ENCODE peak calls at places on chromosomes 6 and 20, in ten cellular contexts. J is SK-N-SH, P is NB4, C is esophagus muscularis mucosa, Z is PC-3, R is cardiac fibroblast, W is bronchial epithelial cell, Q is B cell, T is heart left ventricle, L is GM10248. K is an unnamed sample.

GRCh38 chr6:126786262-126786661 is 332.2 kb upstream of the RSPO3 start:
- DNase-seq in P (no peak), L (no peak), T (no peak), J (no peak), R (peak; percentile 18), W (peak; percentile 48), C (no peak), Z (peak; percentile 41), Q (no peak), K (no peak)

GRCh38 chr20:50020283-50020682 is 37.5 kb downstream of the SNAI1 start:
- DNase-seq in W (peak; percentile 78), L (no peak), Q (no peak), R (peak; percentile 66), Z (peak; percentile 68), J (no peak), T (no peak), C (no peak), P (peak; percentile 79), K (no peak)

GRCh38 chr6:19472168-19472567 is 365.0 kb upstream of the ID4 start:
- DNase-seq in P (peak; percentile 5), Z (peak; percentile 99), W (peak; percentile 99), R (peak; percentile 88), J (no peak), L (no peak), Q (no peak), C (peak; percentile 24), T (no peak), K (no peak)

GRCh38 chr20:16922834-16923233 is 174.7 kb downstream of the OTOR start:
- DNase-seq in T (no peak), W (peak; percentile 85), Q (no peak), L (no peak), J (no peak), Z (peak; percentile 79), C (no peak), R (peak; percentile 87), P (peak; percentile 48), K (no peak)

GRCh38 chr20:18012901-18013300 is 44.1 kb downstream of the MGME1 start:
- DNase-seq in T (no peak), Z (no peak), L (no peak), W (no peak), Q (no peak), P (no peak), R (no peak), C (no peak), J (no peak), K (no peak)

GRCh38 chr20:36777152-36777551 is 3.6 kb upstream of the DSN1 start:
- DNase-seq in Q (no peak), T (no peak), L (no peak), Z (no peak), W (no peak), R (no peak), J (no peak), P (no peak), C (no peak), K (no peak)

GRCh38 chr20:9150632-9151031 is 81.7 kb downstream of the PLCB4 start:
- DNase-seq in L (no peak), T (no peak), Q (no peak), C (no peak), J (no peak), W (no peak), Z (no peak), P (no peak), R (no peak), K (no peak)

GRCh38 chr6:139632798-139633197 is 258.4 kb upstream of the CITED2 start:
- DNase-seq in J (no peak), T (no peak), C (no peak), Z (no peak), Q (no peak), R (no peak), L (no peak), W (no peak), P (no peak), K (no peak)

GRCh38 chr6:73516712-73517489 is 3.9 kb downstream of the EEF1A1 start:
- DNase-seq in L (no peak), J (no peak), T (no peak), P (peak; percentile 54), R (peak; percentile 39), W (peak; percentile 8), C (no peak), Q (no peak), Z (no peak), K (no peak)

GRCh38 chr20:49850463-49851233 is 38.0 kb downstream of the SLC9A8 start:
- DNase-seq in C (no peak), W (peak; percentile 47), J (no peak), R (no peak), L (no peak), P (no peak), T (no peak), Z (no peak), Q (no peak), K (no peak)

GRCh38 chr20:59141818-59142581 is 21.6 kb upstream of the ZNF831 start:
- DNase-seq in T (no peak), C (no peak), R (peak; percentile 2), W (no peak), L (no peak), P (peak; percentile 48), Q (no peak), Z (peak; percentile 55), J (no peak), K (no peak)

GRCh38 chr20:4152696-4153235 is 137.4 kb upstream of the RNF24 start:
- DNase-seq in W (no peak), P (no peak), R (peak; percentile 47), C (no peak), L (no peak), T (no peak), J (no peak), Z (peak; percentile 27), Q (no peak), K (no peak)

GRCh38 chr20:41654884-41655283 is 36.7 kb upstream of the CHD6 start:
- DNase-seq in W (no peak), L (no peak), C (no peak), R (peak; percentile 18), J (no peak), Z (peak; percentile 33), P (peak; percentile 48), Q (no peak), T (no peak), K (no peak)

GRCh38 chr6:33008944-33009861 is at the start of gene HLA-DOA:
- DNase-seq in C (no peak), J (peak; percentile 47), L (peak; percentile 97), R (peak; percentile 14), Q (peak; percentile 84), W (no peak), P (peak; percentile 17), T (no peak), Z (no peak), K (peak; percentile 49)

GRCh38 chr6:15690451-15690961 is 27.7 kb upstream of the DTNBP1 start:
- DNase-seq in T (no peak), C (no peak), W (no peak), L (no peak), P (no peak), Z (peak; percentile 11), Q (no peak), R (no peak), J (no peak), K (no peak)

GRCh38 chr6:80269331-80269730 is 162.9 kb downstream of the BCKDHB start:
- DNase-seq in T (no peak), C (no peak), J (no peak), W (no peak), Z (no peak), L (no peak), R (no peak), P (no peak), Q (no peak), K (no peak)

GRCh38 chr20:46965477-46965876 is 70.8 kb downstream of the EYA2 start:
- DNase-seq in C (no peak), P (no peak), L (no peak), Z (no peak), W (peak; percentile 84), T (no peak), R (no peak), J (no peak), Q (no peak), K (no peak)

GRCh38 chr20:57251344-57251743 is 15.1 kb downstream of the BMP7 start:
- DNase-seq in L (no peak), T (no peak), W (no peak), Q (no peak), Z (peak; percentile 46), C (no peak), J (no peak), R (no peak), P (peak; percentile 88), K (no peak)

GRCh38 chr6:124389127-124389526 is 573.1 kb upstream of the RNF217 start:
- DNase-seq in R (no peak), Q (no peak), C (no peak), Z (no peak), T (no peak), L (no peak), P (no peak), J (no peak), W (no peak), K (no peak)
- TF ChIP-seq CTCF in R (no peak), Q (no peak), C (no peak), Z (no peak), T (no peak), L (no peak), P (no peak), J (no peak), W (no peak), K (no peak)

GRCh38 chr6:76609160-76609559 is 536.7 kb upstream of the IMPG1 start:
- DNase-seq in T (no peak), W (no peak), C (no peak), J (no peak), P (no peak), R (no peak), Q (no peak), Z (no peak), L (no peak), K (no peak)
- TF ChIP-seq CTCF in T (no peak), W (no peak), C (no peak), J (no peak), P (no peak), R (no peak), Q (no peak), Z (no peak), L (no peak), K (no peak)

GRCh38 chr6:145042559-145042958 is 692.8 kb downstream of the EPM2A start:
- DNase-seq in R (no peak), J (no peak), L (no peak), W (no peak), Z (no peak), T (no peak), C (no peak), Q (no peak), P (no peak), K (peak; percentile 15)
- TF ChIP-seq CTCF in R (peak; percentile 6), J (no peak), L (peak; percentile 11), W (peak; percentile 5), Z (peak; percentile 39), T (no peak), C (no peak), Q (no peak), P (peak; percentile 19), K (no peak)

DNA sequence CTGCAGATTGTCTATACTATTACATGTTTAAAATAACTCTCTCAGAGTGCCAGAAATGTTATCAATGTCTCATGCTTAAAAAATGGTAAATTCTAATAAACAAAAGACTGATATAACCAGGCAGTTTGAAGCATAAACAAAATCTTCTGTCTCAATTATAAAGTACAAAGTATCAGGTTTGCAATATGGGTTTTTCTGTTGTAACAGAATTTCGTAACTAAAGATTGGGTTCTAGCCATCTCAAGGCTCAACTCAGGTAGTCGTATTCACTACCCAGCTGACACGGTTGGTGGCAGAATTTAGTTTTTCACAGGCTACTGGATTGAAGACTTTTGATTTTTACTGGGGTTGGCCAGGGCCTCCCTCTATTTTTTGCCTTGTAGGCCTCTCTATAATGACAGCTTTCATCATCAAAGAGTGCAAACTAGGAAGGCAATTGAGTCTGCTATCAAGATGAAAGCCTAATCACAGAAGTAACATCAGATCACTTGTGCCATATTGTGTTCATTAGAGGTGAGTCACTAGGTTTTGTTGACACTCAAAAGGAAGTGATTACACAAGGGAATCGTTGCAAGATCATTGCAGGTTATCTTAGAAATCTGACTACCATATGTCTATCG is 3.6 kb downstream of the CYP39A1 start:
- DNase-seq in J (no peak), L (no peak), Z (peak; percentile 52), Q (no peak), W (peak; percentile 91), T (no peak), C (no peak), P (no peak), R (no peak), K (no peak)
- TF ChIP-seq CTCF in J (no peak), L (no peak), Z (no peak), Q (no peak), W (no peak), T (no peak), C (no peak), P (no peak), R (no peak), K (no peak)